ENCODE peak calls at places on chromosome 17, in seven cellular contexts. C is ovary, K is T-helper 17 cell, O is COR-L47, P is neural progenitor cell, I is amygdala, T is AG20443. R is an unnamed sample.

GRCh38 chr17:4921320-4921719 is 10.8 kb upstream of the GP1BA start:
- DNase-seq in C (no peak), T (no peak), P (no peak), K (no peak), O (no peak), I (no peak), R (no peak)

GRCh38 chr17:46191332-46192210 is 1.7 kb downstream of the KANSL1 start:
- DNase-seq in T (peak), O (peak), K (no peak), C (no peak), I (peak), P (peak), R (peak)

GRCh38 chr17:68184816-68185436 is 62.9 kb upstream of the AMZ2 start:
- DNase-seq in C (no peak), K (peak), T (no peak), O (no peak), P (no peak), I (no peak), R (no peak)

GRCh38 chr17:78324391-78325075 is 35.3 kb downstream of the SOCS3 start:
- DNase-seq in O (peak), C (peak), T (peak), K (no peak), P (peak), I (peak), R (no peak)

GRCh38 chr17:13958773-13959172 is 110.5 kb upstream of the COX10 start:
- DNase-seq in P (no peak), C (no peak), K (no peak), T (no peak), I (no peak), O (no peak), R (no peak)

GRCh38 chr17:40341808-40342574 is 22.5 kb downstream of the GJD3 start:
- DNase-seq in O (peak), K (no peak), C (peak), P (peak), T (peak), I (peak), R (peak)

GRCh38 chr17:59846391-59847165 is 46.2 kb downstream of the TUBD1 start:
- DNase-seq in I (no peak), T (peak), K (no peak), O (no peak), C (peak), P (no peak), R (peak)

GRCh38 chr17:1709971-1710806 is at the start of gene TLCD2:
- DNase-seq in C (peak), T (peak), I (no peak), K (no peak), P (peak), O (no peak), R (peak)

GRCh38 chr17:48755346-48755745 is 26.8 kb upstream of the HOXB13 start:
- DNase-seq in O (no peak), I (no peak), T (no peak), P (no peak), K (no peak), C (no peak), R (no peak)

GRCh38 chr17:79422236-79422635 is 188.6 kb downstream of the RBFOX3 start:
- DNase-seq in C (no peak), T (no peak), P (no peak), O (no peak), K (no peak), I (no peak), R (no peak)

GRCh38 chr17:77735341-77736206 is 222.9 kb upstream of the TNRC6C start:
- DNase-seq in K (no peak), T (peak), C (peak), O (peak), P (peak), I (no peak), R (no peak)

GRCh38 chr17:27596106-27596505 is 34.9 kb upstream of the LGALS9 start:
- DNase-seq in P (no peak), K (no peak), T (no peak), I (no peak), O (no peak), C (peak), R (no peak)

GRCh38 chr17:81189016-81189415 is 23.0 kb upstream of the AATK start:
- DNase-seq in P (no peak), O (no peak), I (no peak), T (no peak), C (no peak), K (no peak), R (no peak)

GRCh38 chr17:7439462-7440112 is at the start of gene FGF11:
- DNase-seq in P (peak), O (no peak), I (no peak), C (no peak), T (no peak), K (no peak), R (peak)

GRCh38 chr17:80891096-80892018 is 100.3 kb upstream of the CHMP6 start:
- DNase-seq in I (no peak), O (no peak), T (peak), P (no peak), K (peak), C (no peak), R (no peak)

GRCh38 chr17:59329558-59330313 is 1.7 kb upstream of the YPEL2 start:
- DNase-seq in K (peak), C (peak), O (peak), T (peak), I (peak), P (peak), R (peak)

GRCh38 chr17:47717261-47717697 is 15.8 kb upstream of the TBX21 start:
- DNase-seq in C (no peak), I (no peak), O (no peak), K (no peak), T (no peak), P (no peak), R (no peak)

GRCh38 chr17:35192708-35193107 is 1.5 kb downstream of the SLC35G3 start:
- DNase-seq in P (no peak), K (no peak), I (no peak), O (no peak), C (no peak), T (no peak), R (no peak)

GRCh38 chr17:1054656-1055055 is 57.7 kb downstream of the TIMM22 start:
- DNase-seq in O (no peak), I (no peak), C (no peak), T (no peak), K (no peak), P (no peak), R (no peak)

GRCh38 chr17:50375858-50376538 is 3.0 kb downstream of the EME1 start:
- DNase-seq in T (no peak), K (no peak), C (no peak), I (no peak), P (no peak), O (peak), R (no peak)

GRCh38 chr17:925846-926245 is 53.7 kb downstream of the NXN start:
- DNase-seq in I (no peak), P (no peak), T (no peak), K (no peak), C (no peak), O (no peak), R (no peak)

GRCh38 chr17:44828919-44829557 is 1.0 kb downstream of the GJC1 start:
- DNase-seq in T (no peak), O (no peak), I (no peak), C (no peak), P (no peak), K (no peak), R (no peak)

GRCh38 chr17:40825596-40825995 is 3.2 kb upstream of the KRT10 start:
- DNase-seq in C (no peak), K (no peak), P (no peak), T (no peak), O (no peak), I (no peak), R (no peak)

GRCh38 chr17:56681561-56682266 is 88.2 kb downstream of the NOG start:
- DNase-seq in K (no peak), T (peak), C (no peak), I (no peak), P (no peak), O (no peak), R (no peak)

GRCh38 chr17:36933174-36934143 is 3.8 kb upstream of the LHX1 start:
- DNase-seq in P (peak), I (no peak), O (no peak), K (no peak), T (peak), C (no peak), R (no peak)

GRCh38 chr17:68763551-68763950 is 162.4 kb upstream of the FAM20A start:
- DNase-seq in K (no peak), O (no peak), C (no peak), P (no peak), T (peak), I (no peak), R (no peak)

GRCh38 chr17:39954876-39955275 is 7.9 kb upstream of the GSDMA start:
- DNase-seq in I (no peak), K (no peak), C (no peak), T (no peak), P (no peak), O (no peak), R (no peak)

GRCh38 chr17:7854851-7855642 is at the start of gene TMEM88:
- DNase-seq in K (no peak), T (no peak), P (peak), C (peak), I (no peak), O (no peak), R (no peak)

GRCh38 chr17:41474863-41475262 is 6.1 kb downstream of the KRT35 start:
- DNase-seq in I (no peak), O (no peak), K (no peak), P (no peak), C (no peak), T (no peak), R (no peak)

GRCh38 chr17:43772877-43773648 is 5.7 kb downstream of the DUSP3 start:
- DNase-seq in I (no peak), P (no peak), O (no peak), C (no peak), T (no peak), K (no peak), R (no peak)

GRCh38 chr17:75625813-75626486 is 7.3 kb upstream of the SMIM5 start:
- DNase-seq in K (no peak), O (peak), T (peak), P (peak), I (no peak), C (no peak), R (no peak)

GRCh38 chr17:61413654-61414133 is 14.1 kb downstream of the TBX2 start:
- DNase-seq in I (no peak), C (no peak), T (no peak), P (no peak), O (no peak), K (no peak), R (no peak)

GRCh38 chr17:13994050-13994449 is 75.3 kb upstream of the COX10 start:
- DNase-seq in O (no peak), T (no peak), P (no peak), C (no peak), K (no peak), I (no peak), R (no peak)